ENCODE peak calls at places on chromosomes 12 and 14, in seven cellular contexts. G is heart left ventricle; X is CD8-positive, alpha-beta T cell; Y is CD4-positive, alpha-beta memory T cell; P is kidney epithelial cell; N is endothelial cell of umbilical vein; C is lung. L is an unnamed sample. For H3K27me3 and H3K36me3, the result is how much of the 10 kb centered on the place peaks cover.

GRCh38 chr14:31357279-31357678 is 63.1 kb downstream of the HEATR5A start:
- DNase-seq in G (no peak), X (no peak), Y (no peak), P (no peak), N (peak), C (no peak), L (no peak)

GRCh38 chr12:47797432-47797831 is 22.3 kb downstream of the HDAC7 start:
- DNase-seq in G (no peak), X (peak), Y (no peak), P (no peak), N (no peak), C (no peak), L (peak)

GRCh38 chr14:71466251-71466650 is 466.0 kb upstream of the RGS6 start:
- DNase-seq in G (no peak), X (no peak), Y (no peak), P (no peak), N (no peak), C (no peak), L (no peak)

GRCh38 chr14:59882957-59883356 is 12.4 kb upstream of the RTN1 start:
- DNase-seq in G (no peak), X (no peak), Y (no peak), P (no peak), N (no peak), C (no peak), L (peak)

GRCh38 chr14:73719361-73719760 is 5.2 kb upstream of the PNMA1 start:
- DNase-seq in G (no peak), X (no peak), Y (no peak), P (no peak), N (no peak), C (no peak), L (no peak)

GRCh38 chr14:32203928-32204357 is 874 bp upstream of the RNU6-8 start:
- DNase-seq in G (no peak), X (peak), Y (peak), P (no peak), N (no peak), C (no peak), L (no peak)

GRCh38 chr12:45192707-45193106 is 23.2 kb upstream of the ANO6 start:
- DNase-seq in G (no peak), X (no peak), Y (no peak), P (no peak), N (no peak), C (no peak), L (no peak)

GRCh38 chr12:66405395-66405794 is 103.1 kb downstream of the HELB start:
- DNase-seq in G (no peak), X (no peak), Y (no peak), P (no peak), N (peak), C (no peak), L (no peak)

GRCh38 chr12:109385339-109386078 is 37.8 kb downstream of the MYO1H start:
- DNase-seq in G (no peak), X (no peak), Y (no peak), P (no peak), N (peak), C (no peak), L (peak)

GRCh38 chr12:32334384-32334783 is 65.0 kb upstream of the FGD4 start:
- DNase-seq in G (no peak), X (no peak), Y (no peak), P (no peak), N (no peak), C (no peak), L (no peak)

GRCh38 chr12:14630793-14631192 is 63.1 kb upstream of the PLBD1 start:
- DNase-seq in G (no peak), X (no peak), Y (no peak), P (no peak), N (no peak), C (no peak), L (no peak)

GRCh38 chr12:114096461-114096860 is 130.3 kb upstream of the RBM19 start:
- DNase-seq in G (no peak), X (no peak), Y (no peak), P (no peak), N (no peak), C (no peak), L (no peak)

GRCh38 chr12:19273482-19274330 is 144.2 kb downstream of the PLEKHA5 start:
- DNase-seq in G (peak), X (peak), Y (peak), P (peak), N (peak), C (peak), L (no peak)

GRCh38 chr12:32134144-32134888 is 27.7 kb downstream of the BICD1 start:
- DNase-seq in G (no peak), X (peak), Y (peak), P (peak), N (peak), C (no peak), L (no peak)

GRCh38 chr14:104243200-104243599 is 104.8 kb downstream of the KIF26A start:
- DNase-seq in G (no peak), X (no peak), Y (no peak), P (no peak), N (no peak), C (no peak), L (no peak)

GRCh38 chr12:16062611-16063010 is 151.5 kb downstream of the DERA start:
- DNase-seq in G (no peak), X (no peak), Y (no peak), P (no peak), N (no peak), C (no peak), L (no peak)

GRCh38 chr12:57476993-57477709 is 2.5 kb downstream of the ARHGAP9 start:
- DNase-seq in G (no peak), X (no peak), Y (peak), P (no peak), N (no peak), C (no peak), L (no peak)

GRCh38 chr14:60734465-60735242 is at the start of gene MNAT1:
- DNase-seq in G (peak), X (peak), Y (peak), P (no peak), N (peak), C (peak), L (peak)

GRCh38 chr12:6167327-6168280 is 32.6 kb upstream of the CD9 start:
- DNase-seq in G (peak), X (peak), Y (peak), P (peak), N (peak), C (peak), L (no peak)

GRCh38 chr12:59660148-59660547 is 64.3 kb downstream of the SLC16A7 start:
- DNase-seq in G (no peak), X (no peak), Y (no peak), P (no peak), N (no peak), C (no peak), L (no peak)

GRCh38 chr12:17016116-17016864 is 410.3 kb upstream of the LMO3 start:
- DNase-seq in G (no peak), X (no peak), Y (no peak), P (no peak), N (no peak), C (no peak), L (no peak)

GRCh38 chr12:6951551-6952120 is 480 bp downstream of the PTPN6 start:
- DNase-seq in G (no peak), X (peak), Y (peak), P (no peak), N (no peak), C (no peak), L (no peak)

GRCh38 chr12:129257526-129257925 is 404.2 kb downstream of the GLT1D1 start:
- DNase-seq in G (no peak), X (no peak), Y (no peak), P (no peak), N (no peak), C (no peak), L (no peak)

GRCh38 chr12:91990525-91990924 is 155.1 kb downstream of the BTG1 start:
- DNase-seq in G (no peak), X (no peak), Y (no peak), P (no peak), N (peak), C (no peak), L (no peak)

GRCh38 chr12:14774074-14774943 is 29.0 kb downstream of the WBP11 start:
- DNase-seq in G (peak), X (peak), Y (peak), P (peak), N (peak), C (peak), L (peak)

GRCh38 chr12:28869197-28869596 is 279.9 kb upstream of the FAR2 start:
- DNase-seq in G (no peak), X (no peak), Y (no peak), P (peak), N (peak), C (no peak), L (no peak)

GRCh38 chr12:27814851-27815591 is 35.0 kb upstream of the MANSC4 start:
- DNase-seq in G (no peak), X (no peak), Y (no peak), P (no peak), N (no peak), C (no peak), L (no peak)

GRCh38 chr12:62434504-62435336 is 31.9 kb upstream of the MON2 start:
- DNase-seq in G (no peak), X (peak), Y (no peak), P (no peak), N (peak), C (no peak), L (peak)

GRCh38 chr12:79936670-79937069 is 1.8 kb upstream of the PPP1R12A start:
- DNase-seq in G (no peak), X (no peak), Y (no peak), P (no peak), N (peak), C (no peak), L (no peak)

GRCh38 chr12:88141425-88141773 is 489 bp downstream of the CEP290 start:
- DNase-seq in G (no peak), X (no peak), Y (no peak), P (no peak), N (no peak), C (no peak), L (no peak)
- H3K4me3 ChIP-seq in G (peak), X (peak), Y (peak), P (peak), N (peak), C (peak), L (peak)

DNA sequence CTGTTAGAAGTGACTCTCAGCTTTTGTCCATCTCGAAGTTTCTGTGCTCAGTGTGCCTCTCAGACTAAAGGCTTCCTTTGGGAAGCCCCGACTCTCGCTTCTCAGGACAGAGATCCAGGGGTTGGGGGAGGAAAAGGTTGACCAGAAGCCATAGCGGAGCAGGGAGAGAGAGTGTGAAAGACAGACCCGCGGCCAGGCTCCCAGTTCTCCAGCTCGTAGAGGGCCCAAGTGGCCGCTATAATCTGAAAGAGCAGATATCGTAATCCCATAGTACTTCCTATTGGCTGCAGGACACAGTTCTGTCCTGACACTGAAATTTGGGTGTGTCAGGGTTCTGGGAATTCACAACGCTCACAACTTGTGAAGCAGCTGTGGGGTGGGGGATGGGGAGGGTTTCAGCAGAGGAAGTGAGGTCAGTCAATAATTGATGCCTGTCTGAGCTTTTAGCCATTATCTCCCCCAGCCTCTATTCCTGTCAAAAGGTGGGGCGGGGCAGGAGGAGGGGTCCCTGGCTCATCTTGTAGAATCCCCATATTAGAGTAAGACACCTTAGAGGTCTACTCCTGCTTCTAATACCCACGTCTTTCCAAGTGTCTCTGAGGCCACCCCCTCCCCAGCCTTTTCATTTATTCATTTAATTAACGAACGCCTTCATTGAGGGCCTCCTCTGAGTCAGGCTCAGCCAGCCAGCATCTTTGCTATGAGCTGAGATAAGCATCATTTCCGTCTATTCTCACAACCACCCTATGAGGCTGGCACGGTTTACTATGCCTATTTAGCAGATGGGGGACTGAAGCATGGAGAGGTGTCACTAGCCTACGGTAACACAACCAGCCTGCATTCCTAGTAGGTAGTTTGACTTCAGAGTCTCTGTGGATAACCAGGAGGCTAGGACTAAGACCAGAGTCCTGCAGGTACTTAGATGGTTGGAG is 1.5 kb upstream of the ACVRL1 start:
- DNase-seq in G (peak), X (no peak), Y (no peak), P (no peak), N (peak), C (peak), L (no peak)
- H3K27me3 ChIP-seq in G (under half), X (under half), Y (under half), P (under half), N (under half), C (under half), L (under half)

GRCh38 chr12:132803883-132804282 is 24.8 kb downstream of the GOLGA3 start:
- DNase-seq in G (peak), X (no peak), Y (no peak), P (no peak), N (no peak), C (no peak), L (no peak)

GRCh38 chr12:132803125-132803524 is 25.5 kb downstream of the GOLGA3 start:
- DNase-seq in G (no peak), X (no peak), Y (no peak), P (no peak), N (no peak), C (no peak), L (no peak)

GRCh38 chr12:132798836-132799235 is 29.8 kb downstream of the GOLGA3 start:
- DNase-seq in G (no peak), X (no peak), Y (no peak), P (no peak), N (no peak), C (no peak), L (no peak)

GRCh38 chr12:132804426-132804861 is 24.2 kb downstream of the GOLGA3 start:
- DNase-seq in G (no peak), X (no peak), Y (no peak), P (no peak), N (no peak), C (no peak), L (peak)

GRCh38 chr12:132801741-132802140 is 26.9 kb downstream of the GOLGA3 start:
- DNase-seq in G (no peak), X (no peak), Y (no peak), P (no peak), N (no peak), C (no peak), L (no peak)
- H3K36me3 ChIP-seq in G (under half), X (half or more), Y (half or more), P (under half), N (under half), C (half or more), L (under half)

GRCh38 chr12:77343291-77343690 is 277.9 kb upstream of the E2F7 start:
- DNase-seq in G (no peak), X (no peak), Y (no peak), P (no peak), N (no peak), C (no peak), L (no peak)
- H3K4me3 ChIP-seq in G (no peak), X (no peak), Y (no peak), P (no peak), N (no peak), C (no peak), L (no peak)

DNA sequence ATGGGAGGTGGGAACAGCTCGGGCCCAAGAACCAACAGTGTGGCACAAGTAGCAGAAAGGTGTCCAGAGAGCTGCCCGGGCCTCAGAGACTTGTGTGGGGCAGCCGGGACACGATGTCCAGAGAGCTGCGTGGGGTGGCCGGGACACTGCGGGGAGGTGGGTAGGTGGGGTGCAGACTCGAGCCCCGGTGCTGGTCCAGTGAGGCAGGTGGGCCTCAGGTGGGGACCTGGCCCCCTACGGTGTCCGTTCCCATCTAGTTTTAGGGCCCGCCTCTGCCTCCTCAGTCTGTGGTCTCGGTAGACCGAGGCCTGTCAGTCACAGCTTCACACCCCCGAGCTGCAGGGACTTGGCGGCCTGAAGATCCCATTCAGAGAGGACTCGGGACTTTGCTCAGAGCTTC is 6.3 kb upstream of the FBRSL1 start:
- DNase-seq in G (no peak), X (no peak), Y (peak), P (no peak), N (no peak), C (no peak), L (no peak)
- H3K27me3 ChIP-seq in G (under half), X (under half), Y (under half), P (under half), N (under half), C (under half), L (half or more)

GRCh38 chr12:21472197-21472596 is 29.2 kb downstream of the RECQL start:
- DNase-seq in G (no peak), X (no peak), Y (no peak), P (no peak), N (no peak), C (no peak), L (no peak)

GRCh38 chr12:21478756-21479455 is 22.5 kb downstream of the RECQL start:
- DNase-seq in G (no peak), X (no peak), Y (no peak), P (no peak), N (no peak), C (no peak), L (no peak)

GRCh38 chr12:21476949-21477348 is 24.5 kb downstream of the RECQL start:
- DNase-seq in G (no peak), X (no peak), Y (no peak), P (peak), N (peak), C (no peak), L (no peak)

GRCh38 chr12:21471294-21471693 is 30.1 kb downstream of the RECQL start:
- DNase-seq in G (no peak), X (no peak), Y (no peak), P (no peak), N (no peak), C (no peak), L (no peak)

GRCh38 chr12:21475552-21475951 is 25.9 kb downstream of the RECQL start:
- DNase-seq in G (no peak), X (no peak), Y (no peak), P (no peak), N (no peak), C (no peak), L (no peak)
- H3K36me3 ChIP-seq in G (under half), X (under half), Y (under half), P (under half), N (under half), C (under half), L (under half)

DNA sequence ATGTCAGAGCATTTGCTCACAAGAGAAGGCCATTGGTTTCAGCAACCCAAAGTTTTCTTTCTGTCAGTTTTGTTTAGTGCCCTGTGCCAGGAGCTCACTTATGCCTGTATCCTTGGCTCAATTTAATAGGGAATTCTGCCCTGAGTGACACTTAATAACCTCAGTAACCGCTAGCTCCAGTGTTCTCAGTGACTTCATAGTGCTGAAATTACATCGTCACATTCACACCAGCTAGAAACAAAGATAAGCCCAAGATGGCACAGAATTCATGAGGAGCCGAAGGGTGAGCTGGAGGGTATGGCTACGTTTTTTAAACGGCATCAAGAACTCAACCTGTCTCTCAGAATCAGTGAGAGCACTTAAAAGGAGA is 37.1 kb downstream of the PTGER2 start:
- DNase-seq in G (no peak), X (no peak), Y (no peak), P (no peak), N (no peak), C (no peak), L (no peak)
- H3K4me3 ChIP-seq in G (no peak), X (peak), Y (peak), P (no peak), N (no peak), C (no peak), L (no peak)

DNA sequence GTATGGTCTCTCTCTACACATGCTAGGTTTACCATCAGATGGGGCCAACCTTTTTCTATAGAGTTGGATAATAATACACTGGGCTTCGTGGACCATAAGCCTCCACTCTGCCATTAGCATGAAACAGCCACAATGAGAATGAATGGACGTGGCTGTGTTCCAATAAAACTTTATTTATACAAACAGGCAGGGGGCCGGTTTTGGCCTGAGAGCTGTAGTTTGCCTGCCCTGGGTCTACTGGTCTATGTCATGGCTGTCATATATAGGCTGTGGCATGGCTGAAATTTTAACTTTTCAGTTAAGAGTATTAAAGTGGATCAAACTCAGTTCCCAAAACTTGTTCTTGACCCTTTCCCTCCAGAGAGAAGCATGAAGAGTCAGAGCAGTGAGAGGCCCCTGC is 120.3 kb upstream of the MYL2 start:
- DNase-seq in G (no peak), X (no peak), Y (no peak), P (no peak), N (no peak), C (no peak), L (no peak)
- H3K27me3 ChIP-seq in G (under half), X (under half), Y (under half), P (under half), N (under half), C (under half), L (under half)